ENCODE peak calls at places on chromosomes 7 and 10, in seven cellular contexts. N is SK-N-SH, K is K562, Z is HCT116, Y is H1, Q is HepG2, X is GM12878. E is an unnamed sample.

GRCh38 chr10:8149991-8150390 is 95.5 kb downstream of the GATA3 start:
- DNase-seq in N (no peak), K (no peak), Z (no peak), Y (no peak), Q (no peak), X (no peak), E (no peak)

GRCh38 chr10:118128675-118129074 is 81.9 kb upstream of the RAB11FIP2 start:
- DNase-seq in N (no peak), K (no peak), Z (no peak), Y (no peak), Q (no peak), X (no peak), E (no peak)

GRCh38 chr10:118002581-118002980 is 44.2 kb downstream of the RAB11FIP2 start:
- DNase-seq in N (no peak), K (no peak), Z (peak; percentile 64), Y (no peak), Q (no peak), X (no peak), E (no peak)

GRCh38 chr7:131096267-131096927 is 231.3 kb upstream of the MKLN1 start:
- DNase-seq in N (no peak), K (no peak), Z (no peak), Y (no peak), Q (peak; percentile 52), X (no peak), E (no peak)

GRCh38 chr7:41870017-41870416 is 167.1 kb upstream of the INHBA start:
- DNase-seq in N (no peak), K (no peak), Z (no peak), Y (no peak), Q (no peak), X (no peak), E (no peak)

GRCh38 chr10:132590752-132591121 is 53.1 kb downstream of the INPP5A start:
- DNase-seq in N (no peak), K (no peak), Z (no peak), Y (no peak), Q (no peak), X (no peak), E (no peak)

GRCh38 chr10:18497955-18498354 is 153.4 kb downstream of the NSUN6 start:
- DNase-seq in N (no peak), K (no peak), Z (no peak), Y (no peak), Q (no peak), X (no peak), E (no peak)

GRCh38 chr10:79070611-79071534 is 2.1 kb downstream of the ZMIZ1 start:
- DNase-seq in N (peak; percentile 80), K (no peak), Z (no peak), Y (peak; percentile 72), Q (peak; percentile 90), X (no peak), E (peak; percentile 91)

GRCh38 chr10:6083523-6084475 is 5.0 kb upstream of the RBM17 start:
- DNase-seq in N (no peak), K (no peak), Z (no peak), Y (no peak), Q (no peak), X (no peak), E (no peak)

GRCh38 chr7:140678816-140679130 is 6.0 kb downstream of the ADCK2 start:
- DNase-seq in N (no peak), K (no peak), Z (no peak), Y (no peak), Q (no peak), X (no peak), E (no peak)

GRCh38 chr7:130874071-130874915 is 140.3 kb upstream of the KLF14 start:
- DNase-seq in N (no peak), K (no peak), Z (no peak), Y (no peak), Q (no peak), X (no peak), E (no peak)

GRCh38 chr10:103506061-103506460 is 12.6 kb downstream of the NEURL1 start:
- DNase-seq in N (peak; percentile 1), K (no peak), Z (no peak), Y (no peak), Q (no peak), X (no peak), E (no peak)

GRCh38 chr10:474406-474805 is 215.1 kb downstream of the DIP2C start:
- DNase-seq in N (no peak), K (no peak), Z (no peak), Y (peak; percentile 16), Q (no peak), X (no peak), E (no peak)

GRCh38 chr7:141915565-141915964 is 634 bp upstream of the OR9A4 start:
- DNase-seq in N (no peak), K (no peak), Z (no peak), Y (no peak), Q (no peak), X (no peak), E (peak; percentile 36)

GRCh38 chr7:24981544-24981951 is 1.6 kb upstream of the OSBPL3 start:
- DNase-seq in N (peak; percentile 70), K (no peak), Z (no peak), Y (peak; percentile 56), Q (no peak), X (no peak), E (no peak)
- TF ChIP-seq JUND in N (no peak), K (no peak), Z (no peak), Y (no peak), Q (no peak), X (no peak), E (no peak)

GRCh38 chr7:158432369-158433270 is 155.0 kb downstream of the PTPRN2 start:
- DNase-seq in N (peak; percentile 35), K (no peak), Z (no peak), Y (no peak), Q (peak; percentile 95), X (no peak), E (peak; percentile 37)
- TF ChIP-seq JUND in N (no peak), K (no peak), Z (no peak), Y (no peak), Q (peak; percentile 2), X (no peak), E (no peak)

DNA sequence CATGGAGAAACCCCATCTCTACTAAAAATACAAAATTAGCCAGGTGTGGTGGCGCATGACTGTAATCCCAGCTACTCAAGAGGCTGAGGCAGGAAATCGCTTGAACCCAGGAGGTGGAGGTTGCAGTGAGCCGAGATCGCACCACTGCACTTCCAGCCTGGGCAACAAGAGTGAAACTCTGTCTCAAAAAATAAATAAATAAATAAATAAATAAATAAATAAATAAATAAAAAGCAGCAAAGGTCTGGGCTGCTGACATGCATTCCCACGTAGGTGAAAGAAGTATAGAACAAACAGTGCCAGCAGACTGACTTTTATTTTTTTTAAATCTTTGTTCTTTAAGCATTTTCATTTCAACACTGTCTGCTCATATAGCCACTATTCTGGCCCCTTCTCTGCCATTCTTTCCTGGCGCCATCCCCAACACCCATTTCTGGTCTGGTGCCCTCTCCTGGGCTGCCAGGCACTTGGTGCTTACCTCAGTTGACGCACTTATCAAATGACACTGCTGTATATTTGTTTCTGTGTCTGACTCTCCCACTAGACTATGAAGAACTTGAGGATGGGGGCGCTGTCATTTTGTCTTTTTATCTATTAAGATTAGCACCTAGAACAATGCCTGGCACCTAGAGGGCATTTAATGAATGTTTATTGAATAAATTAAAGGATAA is 15.6 kb downstream of the FAM107B start:
- DNase-seq in N (peak; percentile 27), K (no peak), Z (peak; percentile 48), Y (no peak), Q (no peak), X (no peak), E (no peak)
- TF ChIP-seq JUND in N (no peak), K (no peak), Z (no peak), Y (no peak), Q (no peak), X (no peak), E (no peak)

GRCh38 chr7:28480595-28480994 is 68.3 kb downstream of the CREB5 start:
- DNase-seq in N (no peak), K (no peak), Z (no peak), Y (no peak), Q (no peak), X (no peak), E (no peak)

GRCh38 chr7:28483868-28484267 is 71.5 kb downstream of the CREB5 start:
- DNase-seq in N (no peak), K (no peak), Z (no peak), Y (no peak), Q (no peak), X (no peak), E (no peak)

GRCh38 chr7:28479507-28479947 is 67.2 kb downstream of the CREB5 start:
- DNase-seq in N (no peak), K (no peak), Z (no peak), Y (no peak), Q (no peak), X (peak; percentile 92), E (no peak)

GRCh38 chr7:28483112-28483511 is 70.8 kb downstream of the CREB5 start:
- DNase-seq in N (no peak), K (no peak), Z (no peak), Y (no peak), Q (no peak), X (no peak), E (no peak)

GRCh38 chr7:28481131-28481926 is 69.0 kb downstream of the CREB5 start:
- DNase-seq in N (no peak), K (no peak), Z (no peak), Y (no peak), Q (no peak), X (peak; percentile 85), E (no peak)
- TF ChIP-seq JUND in N (no peak), K (no peak), Z (no peak), Y (no peak), Q (no peak), X (peak; percentile 49), E (no peak)

DNA sequence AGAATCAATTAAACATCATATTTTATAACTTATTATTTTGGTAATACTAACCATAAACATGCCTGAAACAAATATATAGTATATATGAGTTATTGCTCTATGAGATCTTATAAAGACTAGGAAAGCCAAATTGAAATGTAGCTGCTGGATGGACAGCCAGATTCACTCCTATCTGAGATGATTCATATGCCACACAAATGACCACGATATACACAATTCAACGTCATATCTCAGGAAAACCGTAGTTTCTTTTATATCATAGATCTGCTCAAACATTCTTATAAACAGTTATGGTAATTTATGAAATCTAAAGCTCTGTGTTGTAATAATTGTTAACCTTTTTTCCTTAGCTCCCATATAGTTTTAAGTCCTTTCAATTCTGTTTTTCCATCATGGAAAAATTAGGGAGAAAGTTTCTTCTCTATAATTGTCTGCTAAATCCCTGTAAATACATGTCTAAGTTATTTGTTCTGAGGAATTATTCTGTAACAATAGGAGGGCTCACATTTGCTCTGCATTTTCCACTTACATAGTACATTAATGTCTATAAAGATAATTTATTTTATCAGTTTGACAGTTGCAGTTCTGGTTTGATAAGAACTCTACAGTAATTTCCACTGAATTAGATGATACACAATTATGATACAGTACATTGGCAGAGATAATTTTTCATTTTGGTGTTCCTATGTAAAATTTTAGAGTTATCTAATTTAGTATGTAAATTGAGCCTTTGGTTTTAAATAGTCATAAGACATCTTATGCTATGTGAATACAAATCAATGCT is 42.7 kb downstream of the GNAT3 start:
- DNase-seq in N (no peak), K (no peak), Z (no peak), Y (no peak), Q (no peak), X (no peak), E (no peak)
- TF ChIP-seq JUND in N (no peak), K (no peak), Z (no peak), Y (no peak), Q (no peak), X (no peak), E (no peak)

GRCh38 chr7:17279081-17279480 is 19.4 kb upstream of the AHR start:
- DNase-seq in N (no peak), K (no peak), Z (no peak), Y (no peak), Q (no peak), X (no peak), E (no peak)
- TF ChIP-seq JUND in N (no peak), K (no peak), Z (no peak), Y (no peak), Q (no peak), X (no peak), E (no peak)

GRCh38 chr7:77223261-77223660 is 23.6 kb upstream of the FGL2 start:
- DNase-seq in N (no peak), K (no peak), Z (no peak), Y (no peak), Q (peak; percentile 13), X (no peak), E (no peak)
- TF ChIP-seq JUND in N (no peak), K (no peak), Z (no peak), Y (no peak), Q (no peak), X (no peak), E (no peak)